ENCODE peak calls at places on chromosomes 12 and 14, in six cellular contexts. V is SK-N-SH, P is HepG2, G is HCT116, T is GM12878, H is K562. J is an unnamed sample.
A peak's percentile ranks its signal among the peaks of the same experiment; 100 is the strongest.

GRCh38 chr12:75848533-75848932 is 183.0 kb downstream of the PHLDA1 start:
- DNase-seq in G (no peak), P (no peak), H (no peak), V (no peak), T (no peak), J (no peak)

GRCh38 chr12:14554281-14555008 is 13.2 kb downstream of the PLBD1 start:
- DNase-seq in H (peak; percentile 14), G (peak; percentile 13), T (no peak), V (no peak), P (no peak), J (no peak)

GRCh38 chr14:80275208-80275850 is 64.0 kb upstream of the DIO2 start:
- DNase-seq in V (no peak), T (no peak), H (no peak), G (no peak), P (no peak), J (no peak)

GRCh38 chr12:92668739-92669138 is 34.0 kb upstream of the PLEKHG7 start:
- DNase-seq in G (no peak), P (no peak), V (no peak), T (no peak), H (no peak), J (no peak)

GRCh38 chr12:46559311-46559710 is 186.7 kb upstream of the SLC38A2 start:
- DNase-seq in P (no peak), H (no peak), V (no peak), G (no peak), T (no peak), J (no peak)

GRCh38 chr14:68514611-68515194 is 278.2 kb downstream of the ZFP36L1 start:
- DNase-seq in G (no peak), P (no peak), T (no peak), H (no peak), V (no peak), J (no peak)

GRCh38 chr14:66476964-66477363 is 9.2 kb upstream of the CCDC196 start:
- DNase-seq in P (no peak), T (no peak), H (peak; percentile 26), G (no peak), V (peak; percentile 52), J (no peak)

GRCh38 chr12:53217049-53217929 is 10.2 kb upstream of the ITGB7 start:
- DNase-seq in T (no peak), V (no peak), P (no peak), G (no peak), H (no peak), J (peak; percentile 96)

GRCh38 chr14:104863131-104863862 is 1.8 kb upstream of the CEP170B start:
- DNase-seq in G (no peak), P (no peak), T (no peak), V (no peak), H (no peak), J (no peak)
- TF ChIP-seq REST in G (no peak), P (no peak), T (no peak), V (no peak), H (no peak), J (no peak)

DNA sequence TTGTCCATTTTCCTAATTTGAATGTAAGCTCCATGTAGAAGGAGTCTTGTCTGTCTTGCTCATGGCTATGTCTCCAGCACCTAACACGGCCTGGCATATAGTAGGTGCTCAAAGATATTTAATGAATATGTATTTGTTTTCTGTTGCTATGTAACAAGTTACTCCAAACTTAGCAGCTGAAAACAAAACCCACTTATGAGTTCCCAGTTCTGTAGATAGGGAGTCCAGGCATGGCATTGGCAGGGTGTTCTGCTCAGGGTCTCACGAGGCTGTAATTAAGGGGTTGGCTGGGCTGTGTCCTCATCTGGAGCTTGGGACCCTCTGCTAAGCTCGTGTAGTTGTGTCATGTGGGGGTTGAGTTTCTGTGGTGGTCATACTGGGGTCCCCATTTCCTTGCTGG is 106.0 kb downstream of the AACS start:
- DNase-seq in V (no peak), T (no peak), G (no peak), P (no peak), H (no peak), J (no peak)
- H3K27me3 ChIP-seq in V (no peaks in the 10 kb centered on the region), T (no peaks in the 10 kb centered on the region), G (peaks cover 23% of the 10 kb centered on the region), P (peaks cover 4% of the 10 kb centered on the region), H (peaks cover 6% of the 10 kb centered on the region), J (no peaks in the 10 kb centered on the region)

GRCh38 chr12:16435875-16436554 is 88.6 kb downstream of the MGST1 start:
- DNase-seq in P (no peak), T (no peak), G (no peak), V (no peak), H (no peak), J (no peak)

GRCh38 chr12:16437281-16437816 is 89.9 kb downstream of the MGST1 start:
- DNase-seq in G (no peak), T (no peak), V (no peak), H (no peak), P (no peak), J (peak; percentile 6)

GRCh38 chr12:16437926-16438325 is 90.5 kb downstream of the MGST1 start:
- DNase-seq in P (no peak), V (no peak), H (no peak), T (no peak), G (no peak), J (no peak)
- H2AFZ ChIP-seq in P (no peak overlapping the region), V (no peak overlapping the region), H (no peak overlapping the region), T (no peak overlapping the region), G (no peak overlapping the region), J (no peak overlapping the region)

DNA sequence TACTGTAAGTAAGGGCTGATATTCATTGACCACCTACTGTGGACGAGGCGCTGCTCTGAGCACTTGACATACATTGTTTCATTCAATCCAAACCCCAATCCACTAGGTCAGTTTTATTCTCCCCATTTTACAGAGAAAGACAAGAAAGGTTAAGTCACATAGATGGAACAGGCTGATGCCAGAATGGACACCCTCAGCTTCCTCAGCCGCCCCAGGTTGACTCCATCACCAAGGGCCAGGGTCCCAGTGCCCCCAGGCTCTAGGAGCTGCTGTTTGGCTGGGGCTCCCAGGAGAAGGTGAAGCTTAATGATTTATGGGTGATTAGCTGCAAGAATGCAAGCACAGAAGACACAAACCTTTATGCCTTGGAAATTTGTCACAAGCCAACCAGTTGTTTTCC is 671 bp upstream of the AQP2 start:
- DNase-seq in H (no peak), V (no peak), T (no peak), G (no peak), P (no peak), J (no peak)
- TF ChIP-seq REST in H (no peak), V (no peak), T (no peak), G (no peak), P (no peak), J (no peak)

DNA sequence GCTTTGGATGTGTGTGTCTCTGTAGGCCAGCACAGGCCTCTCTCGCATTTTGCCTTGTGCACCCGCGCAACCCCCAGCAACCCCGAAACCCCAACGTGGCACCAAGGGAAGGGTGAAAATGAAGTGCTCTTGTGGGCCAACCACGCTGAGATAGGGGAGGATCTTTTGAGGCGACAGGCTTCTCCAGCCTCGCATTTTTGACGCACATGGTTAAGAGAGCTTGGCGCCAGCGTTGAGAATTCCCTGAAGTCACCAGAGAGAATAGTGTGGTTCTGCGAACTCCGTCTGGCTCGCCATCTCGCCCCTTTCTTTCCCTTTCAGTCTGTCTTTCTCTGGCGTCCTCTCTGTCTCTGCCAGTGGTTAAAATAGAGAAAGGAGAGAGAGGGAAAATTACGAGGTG is 1.9 kb upstream of the TBX3 start:
- DNase-seq in P (no peak), H (no peak), V (no peak), T (no peak), G (no peak), J (peak; percentile 74)
- H3K27me3 ChIP-seq in P (no peaks in the 10 kb centered on the region), H (peaks cover 37% of the 10 kb centered on the region), V (no peaks in the 10 kb centered on the region), T (peaks cover 2% of the 10 kb centered on the region), G (peaks cover 20% of the 10 kb centered on the region), J (peaks cover 94% of the 10 kb centered on the region)

GRCh38 chr12:24060089-24060488 is 110.6 kb upstream of the SOX5 start:
- DNase-seq in T (no peak), P (no peak), G (no peak), V (no peak), H (no peak), J (no peak)

GRCh38 chr12:24049771-24050170 is 100.3 kb upstream of the SOX5 start:
- DNase-seq in H (no peak), P (no peak), T (no peak), G (no peak), V (no peak), J (no peak)

GRCh38 chr12:24054411-24054810 is 104.9 kb upstream of the SOX5 start:
- DNase-seq in T (no peak), V (no peak), G (no peak), H (no peak), P (no peak), J (no peak)

GRCh38 chr12:24057920-24058476 is 108.5 kb upstream of the SOX5 start:
- DNase-seq in V (peak; percentile 48), H (no peak), P (no peak), G (no peak), T (no peak), J (no peak)

DNA sequence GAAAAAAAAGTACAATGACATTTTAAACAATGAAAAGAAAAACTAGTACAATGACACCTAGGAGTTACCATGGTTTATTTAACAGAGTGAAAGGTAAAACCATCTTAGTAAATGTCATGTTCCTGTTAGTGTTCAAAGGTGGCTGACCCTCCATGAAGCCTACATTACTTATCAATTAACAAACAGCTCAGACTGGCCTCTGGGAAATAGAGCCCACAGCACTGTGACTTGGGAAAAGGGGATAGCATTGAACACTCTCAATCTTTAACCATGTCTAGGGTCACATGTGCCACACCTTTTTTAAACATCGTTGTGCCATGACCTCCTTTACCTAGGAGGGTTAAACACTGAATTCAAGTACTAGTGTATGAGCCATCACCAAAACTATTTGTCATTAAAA is 106.3 kb upstream of the SOX5 start:
- DNase-seq in T (no peak), G (no peak), P (no peak), H (no peak), V (no peak), J (no peak)
- H2AFZ ChIP-seq in T (no peak overlapping the region), G (no peak overlapping the region), P (peak overlapping the region; percentile 18), H (no peak overlapping the region), V (no peak overlapping the region), J (no peak overlapping the region)

J was measured in GM23338.